ENCODE peak calls at places on chromosomes 5 and 9, in six cellular contexts. M, H, I, W, O and J are unnamed samples. For H3K9me3, the result is how much of the 10 kb centered on the place peaks cover.

GRCh38 chr5:48192-48591 is 43.8 kb upstream of the PLEKHG4B start:
- DNase-seq in M (no peak), O (no peak), W (no peak), I (peak), H (no peak), J (no peak)

GRCh38 chr5:117888688-117889087 is 1099.7 kb downstream of the DTWD2 start:
- DNase-seq in I (no peak), W (no peak), O (peak), H (no peak), M (no peak), J (no peak)

GRCh38 chr9:114275246-114275994 is 47.5 kb upstream of the ORM1 start:
- DNase-seq in M (peak), W (no peak), O (no peak), I (no peak), H (no peak), J (no peak)

GRCh38 chr5:173963867-173964429 is 25.0 kb upstream of the C5orf47 start:
- DNase-seq in H (peak), W (no peak), M (no peak), I (no peak), O (peak), J (no peak)

GRCh38 chr9:98335666-98336065 is 80.2 kb upstream of the TBC1D2 start:
- DNase-seq in H (no peak), W (no peak), I (no peak), M (no peak), O (no peak), J (no peak)

GRCh38 chr5:80069918-80070318 is 34.8 kb downstream of the THBS4 start:
- DNase-seq in W (peak), M (no peak), O (no peak), H (no peak), I (no peak), J (no peak)

GRCh38 chr9:92187989-92188714 is 72.9 kb upstream of the SPTLC1 start:
- DNase-seq in W (peak), H (peak), O (no peak), I (no peak), M (no peak), J (no peak)

GRCh38 chr5:171201285-171201684 is 107.8 kb upstream of the TLX3 start:
- DNase-seq in H (no peak), W (no peak), M (no peak), O (peak), I (no peak), J (no peak)

GRCh38 chr5:129405222-129405621 is 54.9 kb upstream of the ADAMTS19 start:
- DNase-seq in H (no peak), W (no peak), I (no peak), M (no peak), O (no peak), J (no peak)

GRCh38 chr5:143244990-143245389 is 158.5 kb downstream of the NR3C1 start:
- DNase-seq in M (no peak), I (no peak), W (no peak), O (no peak), H (peak), J (no peak)

GRCh38 chr5:16871746-16872339 is 64.2 kb downstream of the MYO10 start:
- DNase-seq in M (no peak), I (no peak), O (peak), W (no peak), H (peak), J (no peak)

GRCh38 chr9:126376311-126376902 is 49.8 kb downstream of the MVB12B start:
- DNase-seq in H (no peak), O (no peak), I (no peak), M (no peak), W (no peak), J (no peak)

GRCh38 chr5:171162165-171162564 is 146.9 kb upstream of the TLX3 start:
- DNase-seq in O (no peak), M (no peak), I (no peak), H (no peak), W (no peak), J (no peak)

GRCh38 chr9:123556464-123557435 is 200.8 kb downstream of the CRB2 start:
- DNase-seq in I (no peak), M (no peak), H (no peak), O (no peak), W (no peak), J (no peak)

GRCh38 chr9:81826541-81826906 is 101.7 kb upstream of the SPATA31D4 start:
- DNase-seq in M (no peak), I (peak), W (peak), H (peak), O (peak), J (no peak)

DNA sequence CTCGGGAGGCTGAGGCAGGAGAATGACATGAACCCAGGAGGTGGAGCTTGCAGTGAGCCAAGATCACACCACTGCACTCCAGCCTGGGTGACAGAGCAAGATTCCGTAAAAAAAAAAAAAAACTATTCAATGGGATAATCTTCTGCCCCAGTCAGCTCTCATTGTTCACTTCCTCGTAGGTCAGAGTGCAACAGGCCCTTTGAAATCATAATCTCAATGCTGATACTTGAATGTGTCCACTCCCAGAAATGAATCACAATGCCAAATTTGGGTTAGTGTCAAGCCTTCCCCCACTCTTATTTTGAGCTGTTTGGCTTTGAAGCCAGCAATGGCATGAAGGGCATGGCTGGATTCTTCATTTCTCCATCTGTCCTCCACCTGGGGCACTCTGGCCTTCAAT is 610.3 kb upstream of the KLF4 start:
- DNase-seq in W (no peak), I (no peak), H (no peak), O (no peak), M (no peak), J (no peak)
- H3K4me3 ChIP-seq in W (no peak), I (no peak), H (no peak), O (no peak), M (no peak), J (no peak)

DNA sequence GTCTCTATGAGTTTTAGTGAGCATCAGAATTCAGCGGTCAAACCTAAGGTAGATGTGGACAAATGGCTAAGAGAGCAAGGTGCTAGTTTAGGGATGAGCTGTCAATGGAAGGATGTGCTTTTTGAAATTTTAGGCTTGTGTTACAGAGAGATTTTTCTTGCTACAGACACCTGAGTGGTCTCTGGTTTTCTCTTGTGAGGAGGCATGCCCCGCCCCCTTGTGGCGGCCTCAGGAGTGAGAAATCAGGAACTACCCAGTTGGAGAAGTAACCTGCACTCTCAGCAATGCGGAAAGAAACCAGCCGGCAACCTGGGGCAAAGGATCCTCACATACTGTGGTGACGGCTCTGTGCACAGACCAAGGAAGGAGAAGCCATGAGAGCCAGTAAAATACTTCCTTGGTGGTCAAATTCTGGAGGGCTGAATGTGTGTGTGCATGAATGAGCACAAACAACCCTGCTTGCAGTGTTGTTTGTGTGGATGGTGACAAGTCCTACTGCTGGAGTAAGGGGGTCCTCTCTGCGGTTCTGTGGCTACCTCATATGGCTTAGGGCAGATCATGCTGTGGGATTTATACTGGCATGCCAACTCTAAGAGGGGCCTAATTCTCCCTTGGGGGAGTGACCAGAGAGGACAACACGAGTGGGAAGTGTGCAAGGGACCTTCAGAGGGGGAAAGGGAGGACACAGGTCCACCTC is 16.7 kb upstream of the HSD17B4 start:
- DNase-seq in H (peak), M (peak), I (peak), W (peak), O (peak), J (no peak)
- H3K9me3 ChIP-seq in H (under half), M (under half), I (under half), W (under half), O (under half), J (under half)

GRCh38 chr5:132493821-132494220 is 3.2 kb upstream of the IRF1 start:
- DNase-seq in M (no peak), H (no peak), O (no peak), I (no peak), W (no peak), J (no peak)

GRCh38 chr5:132497488-132497997 is 7.0 kb upstream of the IRF1 start:
- DNase-seq in W (no peak), I (peak), M (peak), H (peak), O (peak), J (peak)

GRCh38 chr5:132496631-132497487 is 6.3 kb upstream of the IRF1 start:
- DNase-seq in M (peak), W (peak), O (peak), I (peak), H (peak), J (peak)

GRCh38 chr5:132495063-132495671 is 4.6 kb upstream of the IRF1 start:
- DNase-seq in H (no peak), O (no peak), M (peak), W (no peak), I (no peak), J (no peak)

DNA sequence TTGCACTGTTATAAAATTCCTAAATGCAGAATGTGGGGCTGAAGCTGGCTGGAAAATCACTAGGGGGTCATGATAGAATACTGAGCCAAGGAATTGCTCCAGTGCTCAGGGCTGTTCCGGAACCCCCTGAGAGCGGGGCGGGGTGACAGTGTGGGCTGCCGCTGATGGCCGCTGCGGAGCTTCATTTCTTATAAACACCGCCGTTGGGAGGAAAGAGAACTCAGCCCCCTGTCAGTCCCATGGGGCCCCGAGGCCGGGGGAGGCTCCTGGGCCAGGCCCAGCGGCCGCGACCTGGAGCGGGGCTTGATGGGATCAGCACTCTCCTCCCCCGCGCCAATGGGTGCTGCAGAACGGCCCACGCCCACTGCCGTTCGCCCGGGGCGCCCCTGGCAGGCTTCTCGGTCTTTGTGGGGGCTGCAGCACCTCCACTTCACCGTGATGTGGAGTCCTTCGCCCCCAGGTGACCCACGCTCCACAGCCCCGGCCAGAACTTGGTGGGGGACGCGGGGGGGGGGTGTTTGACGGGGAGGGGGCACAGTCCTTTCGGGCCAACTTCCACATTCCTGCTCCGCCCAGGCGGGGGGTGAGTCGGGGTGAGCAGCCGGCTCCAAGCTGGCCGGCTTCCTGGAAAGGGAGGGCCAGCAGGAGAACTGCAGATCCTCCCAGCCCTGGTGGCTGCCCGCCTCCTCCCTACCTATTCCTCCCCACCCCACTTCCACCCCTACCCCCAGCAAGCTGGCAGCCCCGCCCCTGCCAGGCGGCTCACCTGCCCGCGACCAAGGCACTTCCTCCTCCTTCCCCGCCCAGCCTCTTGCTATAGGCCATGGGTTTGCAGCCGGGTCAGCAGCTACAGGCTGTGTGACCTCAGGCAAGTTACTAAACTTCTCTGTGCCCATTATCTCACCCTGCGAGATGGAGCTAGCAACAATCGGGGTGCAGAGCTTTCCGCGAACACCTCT is 5.4 kb upstream of the IRF1 start:
- DNase-seq in W (peak), M (peak), H (peak), I (peak), O (peak), J (peak)
- TF ChIP-seq CTCF in W (peak), M (no peak), H (no peak), I (peak), O (peak), J (no peak)

GRCh38 chr9:133955821-133956411 is 36.2 kb downstream of the VAV2 start:
- DNase-seq in W (peak), M (no peak), O (peak), I (peak), H (peak), J (no peak)
- H3K4me3 ChIP-seq in W (no peak), M (no peak), O (peak), I (no peak), H (no peak), J (peak)

DNA sequence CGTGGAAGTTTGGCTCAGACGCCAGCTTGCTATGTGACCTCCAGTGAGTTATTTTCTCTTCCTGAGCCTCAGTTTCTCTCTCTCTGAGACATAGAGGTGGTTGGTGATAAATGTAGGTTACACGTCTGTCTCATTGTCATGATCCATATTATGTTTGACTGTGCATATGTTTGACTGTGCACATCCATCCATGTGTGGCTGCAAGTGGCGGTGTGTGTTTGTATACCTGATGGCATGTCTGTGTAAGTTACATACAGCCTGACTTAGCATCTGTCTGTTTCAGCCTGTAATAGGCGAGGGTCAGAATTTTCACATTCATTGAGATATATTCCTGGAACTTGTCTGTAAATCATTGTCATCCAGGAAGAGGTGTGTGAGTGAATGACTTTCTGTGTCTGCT is 3.3 kb downstream of the SPARC start:
- DNase-seq in I (no peak), H (no peak), O (peak), M (no peak), W (no peak), J (no peak)
- H3K9me3 ChIP-seq in I (under half), H (under half), O (under half), M (under half), W (under half), J (under half)

GRCh38 chr5:57094753-57095683 is 78.8 kb upstream of the GPBP1 start:
- DNase-seq in W (peak), M (no peak), O (no peak), H (no peak), I (no peak), J (no peak)
- TF ChIP-seq CTCF in W (peak), M (no peak), O (peak), H (no peak), I (no peak), J (no peak)

DNA sequence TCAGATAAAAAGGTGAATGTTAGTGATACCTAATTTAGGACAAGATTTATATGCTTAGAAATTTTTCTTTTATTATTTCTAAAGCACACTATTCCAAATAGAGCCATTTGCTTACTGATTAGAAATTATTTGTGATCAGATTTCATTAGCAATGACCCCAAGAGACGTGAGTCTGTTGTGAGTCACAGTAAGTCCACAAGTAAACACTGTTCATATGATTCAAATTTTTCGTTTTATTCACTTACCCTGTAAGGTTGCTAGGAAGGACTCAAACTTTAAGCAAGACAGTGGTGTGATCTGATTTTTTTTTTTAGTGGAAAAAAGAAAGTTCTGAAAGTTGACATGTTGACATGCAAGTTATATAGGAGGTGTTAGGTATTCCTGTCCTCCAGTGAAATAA is 1.2 kb downstream of the CARD6 start:
- DNase-seq in H (no peak), I (no peak), O (peak), M (no peak), W (no peak), J (no peak)
- H3K4me3 ChIP-seq in H (peak), I (no peak), O (peak), M (peak), W (peak), J (peak)

GRCh38 chr9:11016081-11016480 is 403.3 kb upstream of the PTPRD start:
- DNase-seq in I (no peak), H (no peak), W (no peak), M (no peak), O (no peak), J (no peak)

GRCh38 chr9:11011696-11012095 is 398.9 kb upstream of the PTPRD start:
- DNase-seq in M (no peak), O (no peak), W (no peak), H (no peak), I (no peak), J (no peak)
- H3K9me3 ChIP-seq in M (under half), O (under half), W (under half), H (under half), I (under half), J (under half)

GRCh38 chr5:90638878-90639277 is 80.3 kb downstream of the ADGRV1 start:
- DNase-seq in W (no peak), O (no peak), M (no peak), I (no peak), H (no peak), J (no peak)

GRCh38 chr5:90637731-90638130 is 79.1 kb downstream of the ADGRV1 start:
- DNase-seq in H (no peak), O (no peak), W (no peak), I (no peak), M (no peak), J (no peak)

GRCh38 chr5:90641528-90641927 is 82.9 kb downstream of the ADGRV1 start:
- DNase-seq in O (no peak), M (no peak), W (no peak), H (no peak), I (no peak), J (no peak)

GRCh38 chr5:90642706-90643229 is 84.2 kb downstream of the ADGRV1 start:
- DNase-seq in W (no peak), H (no peak), O (no peak), M (no peak), I (no peak), J (no peak)

GRCh38 chr5:90640484-90641059 is 82.0 kb downstream of the ADGRV1 start:
- DNase-seq in M (no peak), W (no peak), H (peak), O (no peak), I (peak), J (no peak)
- TF ChIP-seq CTCF in M (no peak), W (no peak), H (no peak), O (no peak), I (no peak), J (no peak)